ENCODE peak calls at places on chromosomes 6 and 20, in eight cellular contexts. O is epithelial cell of esophagus, A is fibroblast of mammary gland, Y is astrocyte of the spinal cord, V is psoas muscle, W is breast epithelium, N is heart left ventricle, I is GM06990. K is an unnamed sample.

GRCh38 chr6:13012977-13013680 is 296.6 kb downstream of the PHACTR1 start:
- DNase-seq in O (no peak), A (no peak), Y (no peak), V (peak), W (no peak), N (peak), I (no peak), K (no peak)

GRCh38 chr20:49286689-49287551 is 9.1 kb upstream of the ZNFX1 start:
- DNase-seq in O (peak), A (no peak), Y (no peak), V (no peak), W (no peak), N (no peak), I (no peak), K (no peak)

GRCh38 chr20:61057313-61058171 is 194.5 kb upstream of the CDH4 start:
- DNase-seq in O (no peak), A (no peak), Y (no peak), V (no peak), W (no peak), N (no peak), I (no peak), K (no peak)

GRCh38 chr6:138544521-138544920 is 45.2 kb upstream of the NHSL1 start:
- DNase-seq in O (no peak), A (no peak), Y (peak), V (no peak), W (no peak), N (no peak), I (no peak), K (no peak)

GRCh38 chr6:55713411-55713810 is 134.4 kb upstream of the HMGCLL1 start:
- DNase-seq in O (peak), A (peak), Y (peak), V (no peak), W (no peak), N (no peak), I (peak), K (no peak)

GRCh38 chr6:164928366-164929154 is 380.8 kb downstream of the C6orf118 start:
- DNase-seq in O (no peak), A (no peak), Y (peak), V (no peak), W (no peak), N (no peak), I (no peak), K (no peak)

GRCh38 chr6:108609276-108609769 is 48.6 kb downstream of the FOXO3 start:
- DNase-seq in O (peak), A (peak), Y (peak), V (peak), W (no peak), N (no peak), I (no peak), K (no peak)

GRCh38 chr6:170062209-170062903 is 228.5 kb downstream of the DLL1 start:
- DNase-seq in O (no peak), A (no peak), Y (no peak), V (no peak), W (peak), N (no peak), I (no peak), K (no peak)

GRCh38 chr20:15411781-15412180 is 1074.4 kb upstream of the FLRT3 start:
- DNase-seq in O (no peak), A (no peak), Y (no peak), V (no peak), W (no peak), N (no peak), I (no peak), K (no peak)

GRCh38 chr20:43458422-43458924 is 777 bp downstream of the SRSF6 start:
- DNase-seq in O (no peak), A (no peak), Y (no peak), V (no peak), W (no peak), N (no peak), I (no peak), K (no peak)

GRCh38 chr20:4091332-4092135 is 76.2 kb upstream of the RNF24 start:
- DNase-seq in O (peak), A (peak), Y (peak), V (peak), W (peak), N (peak), I (no peak), K (no peak)

GRCh38 chr6:41184761-41185160 is 16.2 kb downstream of the TREML2 start:
- DNase-seq in O (no peak), A (no peak), Y (no peak), V (no peak), W (no peak), N (no peak), I (no peak), K (no peak)
- TF ChIP-seq CTCF in O (no peak), A (no peak), Y (no peak), V (no peak), W (no peak), N (no peak), I (no peak), K (no peak)

DNA sequence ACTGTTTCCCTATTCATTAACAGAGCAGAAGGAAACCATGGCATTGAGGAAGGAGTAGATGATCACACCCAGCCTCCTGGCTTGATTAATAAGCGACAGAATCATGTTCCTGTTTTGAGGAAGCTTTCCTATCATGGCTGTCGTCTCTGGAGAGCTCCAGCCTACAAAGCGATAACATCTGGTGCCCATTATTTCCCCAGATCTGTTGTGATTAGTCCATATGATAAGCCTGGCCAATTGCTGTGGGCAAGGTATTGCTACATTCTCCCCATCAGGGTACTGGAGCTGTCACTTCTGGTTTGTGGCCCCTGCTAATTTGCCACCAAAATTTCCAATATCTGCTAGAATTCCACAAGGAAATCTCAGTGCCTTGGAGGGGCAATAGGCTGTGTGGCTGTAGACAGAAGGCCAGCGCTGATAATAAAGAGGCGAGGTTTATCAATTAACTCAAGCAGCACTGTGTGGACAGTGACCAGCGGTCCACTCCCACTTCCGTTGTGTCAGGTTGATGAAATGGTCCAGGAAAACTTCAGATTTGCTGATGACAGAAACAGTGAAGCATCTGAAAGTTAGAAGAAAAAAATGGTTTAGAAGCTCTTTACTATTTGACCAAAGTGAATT is 66.4 kb downstream of the OLIG3 start:
- DNase-seq in O (no peak), A (no peak), Y (no peak), V (no peak), W (no peak), N (no peak), I (no peak), K (no peak)
- H3K4me3 ChIP-seq in O (no peak), A (no peak), Y (no peak), V (no peak), W (no peak), N (no peak), I (no peak), K (no peak)

GRCh38 chr20:46087161-46087560 is 2.6 kb downstream of the NCOA5 start:
- DNase-seq in O (no peak), A (peak), Y (peak), V (no peak), W (no peak), N (no peak), I (no peak), K (no peak)

GRCh38 chr20:46089076-46089337 is 755 bp downstream of the NCOA5 start:
- DNase-seq in O (no peak), A (no peak), Y (no peak), V (no peak), W (no peak), N (no peak), I (no peak), K (no peak)

GRCh38 chr20:46089338-46090094 is at the start of gene NCOA5:
- DNase-seq in O (peak), A (peak), Y (peak), V (peak), W (peak), N (peak), I (peak), K (peak)

GRCh38 chr20:46090095-46090388 is 280 bp upstream of the NCOA5 start:
- DNase-seq in O (no peak), A (no peak), Y (no peak), V (no peak), W (no peak), N (no peak), I (no peak), K (no peak)

GRCh38 chr20:46088409-46089075 is 1.2 kb downstream of the NCOA5 start:
- DNase-seq in O (peak), A (peak), Y (peak), V (no peak), W (no peak), N (no peak), I (no peak), K (no peak)
- TF ChIP-seq CTCF in O (no peak), A (no peak), Y (no peak), V (no peak), W (no peak), N (no peak), I (no peak), K (no peak)

GRCh38 chr20:57582432-57583288 is 21.8 kb downstream of the PCK1 start:
- DNase-seq in O (peak), A (peak), Y (peak), V (no peak), W (no peak), N (peak), I (no peak), K (no peak)
- H3K4me3 ChIP-seq in O (no peak), A (no peak), Y (no peak), V (no peak), W (no peak), N (no peak), I (no peak), K (no peak)

DNA sequence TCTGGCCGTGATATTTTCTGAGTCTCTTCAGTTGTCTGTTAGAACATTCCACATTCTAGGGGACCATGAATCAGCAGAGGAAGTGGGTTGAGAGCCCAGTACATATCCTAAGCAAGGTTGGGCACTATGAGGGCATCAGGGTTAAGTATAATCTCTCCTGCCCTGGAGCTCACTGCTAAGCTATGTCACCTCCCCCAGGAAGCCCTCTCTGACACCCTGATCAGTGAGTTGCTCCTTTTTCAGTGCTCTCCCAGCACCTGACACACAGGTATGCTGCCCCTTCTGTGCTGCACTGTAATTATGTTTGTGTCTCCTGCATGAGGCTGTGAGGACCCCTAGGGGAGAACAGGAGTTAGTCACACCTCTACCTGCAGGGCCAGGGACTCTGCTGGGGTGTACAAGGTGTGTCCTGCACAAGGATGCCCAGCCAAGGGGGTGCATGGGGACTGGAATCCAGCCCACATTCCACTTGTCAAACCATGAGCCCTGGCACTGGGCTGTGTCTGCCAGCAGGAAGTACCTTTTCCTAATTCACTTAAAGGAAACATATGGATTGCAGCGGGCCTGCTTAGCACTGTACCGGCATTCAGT is 3.9 kb downstream of the RAB44 start:
- DNase-seq in O (peak), A (no peak), Y (no peak), V (no peak), W (no peak), N (no peak), I (no peak), K (no peak)
- TF ChIP-seq CTCF in O (peak), A (no peak), Y (no peak), V (no peak), W (no peak), N (no peak), I (peak), K (no peak)

GRCh38 chr6:53797304-53797703 is 2.5 kb downstream of the LRRC1 start:
- DNase-seq in O (no peak), A (no peak), Y (no peak), V (no peak), W (no peak), N (no peak), I (no peak), K (no peak)
- H3K4me3 ChIP-seq in O (peak), A (no peak), Y (no peak), V (no peak), W (no peak), N (no peak), I (no peak), K (peak)

DNA sequence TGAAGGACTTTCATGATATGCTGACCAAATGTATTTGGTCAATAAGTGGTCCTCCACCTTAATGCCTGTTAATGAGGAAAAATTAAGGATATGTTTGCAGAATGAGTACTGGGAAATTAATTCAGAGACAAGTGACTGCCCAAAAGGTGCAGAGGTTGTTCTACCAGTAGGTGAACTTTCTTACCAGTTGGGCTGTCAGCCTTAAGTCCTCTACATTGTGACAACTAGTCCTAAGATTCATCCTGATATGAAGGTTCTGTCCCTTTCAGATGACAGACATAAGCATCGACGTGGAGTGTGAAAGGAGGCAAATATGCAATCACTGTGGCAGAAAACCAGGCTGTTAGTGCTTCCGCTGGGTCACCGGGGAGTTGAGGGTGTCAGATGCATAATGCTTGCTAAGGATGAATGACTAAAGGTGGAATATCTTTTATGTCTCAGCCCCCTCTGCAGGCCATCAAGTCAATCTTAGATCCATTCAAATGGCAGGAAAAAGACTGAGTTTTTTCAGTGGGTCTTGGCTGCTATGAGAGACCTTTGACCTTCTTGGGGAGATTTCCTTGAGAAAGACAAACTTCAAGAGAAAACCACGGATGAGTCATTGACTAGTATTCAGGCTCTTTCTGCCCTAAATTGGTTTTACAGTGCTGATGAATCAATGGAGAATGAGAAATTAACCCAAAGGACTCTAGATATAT is 226.0 kb downstream of the TPBG start:
- DNase-seq in O (peak), A (peak), Y (peak), V (no peak), W (no peak), N (no peak), I (peak), K (no peak)
- TF ChIP-seq CTCF in O (peak), A (peak), Y (peak), V (no peak), W (no peak), N (no peak), I (peak), K (no peak)

GRCh38 chr6:89799111-89799510 is 20.5 kb downstream of the MDN1 start:
- DNase-seq in O (no peak), A (no peak), Y (no peak), V (no peak), W (no peak), N (no peak), I (no peak), K (no peak)
- H3K4me3 ChIP-seq in O (no peak), A (no peak), Y (no peak), V (no peak), W (no peak), N (no peak), I (no peak), K (no peak)

DNA sequence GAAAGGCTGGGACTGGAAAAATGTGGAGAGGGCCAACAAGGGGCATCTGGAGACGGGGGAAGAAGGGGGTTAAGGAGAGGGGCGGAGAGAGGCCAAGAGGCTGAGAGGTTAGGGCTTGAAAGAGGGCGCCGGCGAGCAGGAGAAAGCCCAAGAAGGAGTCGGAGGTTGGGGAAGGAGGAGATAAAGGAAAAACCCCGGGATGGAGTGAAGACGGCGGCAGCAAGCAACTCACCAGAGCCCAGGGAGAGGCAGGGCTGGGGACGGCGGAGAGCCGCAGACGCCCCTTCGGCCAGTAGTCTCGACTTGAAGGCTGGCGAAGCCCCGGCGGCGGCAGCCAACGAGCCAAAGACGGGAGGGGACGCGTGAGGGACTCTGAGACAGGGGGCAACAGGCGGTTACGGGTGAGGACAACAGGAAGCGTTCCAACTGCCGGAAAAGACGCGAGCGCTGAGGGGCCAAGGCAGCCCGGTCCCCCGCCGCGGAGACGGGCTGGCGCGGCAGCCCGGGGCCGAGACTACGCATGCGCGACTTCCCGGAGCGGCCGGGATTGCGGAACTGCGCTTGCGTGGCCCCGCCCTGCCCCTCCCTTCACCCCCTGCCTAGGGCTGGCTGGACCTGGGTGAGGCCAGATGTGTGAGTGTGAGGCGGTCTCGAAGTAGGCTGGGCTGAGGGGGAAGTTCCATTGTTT is at the start of gene STK38:
- DNase-seq in O (peak), A (peak), Y (peak), V (peak), W (peak), N (peak), I (peak), K (peak)
- TF ChIP-seq CTCF in O (no peak), A (peak), Y (peak), V (no peak), W (no peak), N (no peak), I (peak), K (peak)

GRCh38 chr6:84762220-84762940 is 2.0 kb downstream of the TBX18 start:
- DNase-seq in O (no peak), A (peak), Y (peak), V (no peak), W (no peak), N (no peak), I (no peak), K (no peak)

GRCh38 chr6:84763397-84764331 is 734 bp downstream of the TBX18 start:
- DNase-seq in O (peak), A (peak), Y (peak), V (peak), W (no peak), N (peak), I (peak), K (no peak)

GRCh38 chr6:84762941-84763396 is 1.4 kb downstream of the TBX18 start:
- DNase-seq in O (no peak), A (no peak), Y (no peak), V (peak), W (no peak), N (no peak), I (no peak), K (no peak)

GRCh38 chr6:84766118-84766683 is 1.8 kb upstream of the TBX18 start:
- DNase-seq in O (no peak), A (no peak), Y (peak), V (no peak), W (no peak), N (no peak), I (no peak), K (no peak)

GRCh38 chr6:84764332-84765049 is at the start of gene TBX18:
- DNase-seq in O (peak), A (peak), Y (peak), V (peak), W (peak), N (peak), I (no peak), K (peak)
- H3K4me3 ChIP-seq in O (peak), A (peak), Y (peak), V (peak), W (peak), N (peak), I (no peak), K (peak)